ENCODE peak calls at places on chromosomes 6 and 20, in eight cellular contexts. V is CD4-positive, alpha-beta memory T cell; W is RWPE1; E is GM12878; G is germinal center; K is stimulated activated CD8-positive, alpha-beta memory T cell treated with anti-CD3 and anti-CD28 coated beads, Interleukin-2, amount 100 ng/mL, for 1 hour; A is H9; N is CD4-positive, alpha-beta T cell. Q is an unnamed sample.

GRCh38 chr6:6319947-6320811 is at the start of gene F13A1:
- DNase-seq in V (no peak), W (no peak), E (no peak), G (peak; percentile 60), K (no peak), A (peak; percentile 71), N (no peak), Q (peak; percentile 29)

GRCh38 chr20:41956316-41957050 is 338.3 kb upstream of the CHD6 start:
- DNase-seq in V (no peak), W (no peak), E (no peak), G (peak; percentile 11), K (no peak), A (peak; percentile 39), N (no peak), Q (no peak)

GRCh38 chr6:169254456-169255316 is 1.0 kb upstream of the THBS2 start:
- DNase-seq in V (no peak), W (no peak), E (no peak), G (no peak), K (no peak), A (no peak), N (no peak), Q (no peak)

GRCh38 chr6:148064406-148065134 is 278.1 kb upstream of the SASH1 start:
- DNase-seq in V (no peak), W (no peak), E (no peak), G (no peak), K (no peak), A (no peak), N (no peak), Q (no peak)

GRCh38 chr6:158008894-158009891 is 27.5 kb downstream of the SYNJ2 start:
- DNase-seq in V (peak; percentile 39), W (no peak), E (no peak), G (no peak), K (no peak), A (no peak), N (peak; percentile 16), Q (no peak)

GRCh38 chr20:4427936-4428581 is 293.6 kb upstream of the PRND start:
- DNase-seq in V (no peak), W (no peak), E (no peak), G (no peak), K (no peak), A (no peak), N (no peak), Q (no peak)

GRCh38 chr6:89356644-89357043 is 4.1 kb upstream of the UBE2J1 start:
- DNase-seq in V (no peak), W (no peak), E (no peak), G (peak; percentile 25), K (no peak), A (no peak), N (no peak), Q (peak; percentile 62)

GRCh38 chr6:100088009-100088408 is 94.0 kb upstream of the MCHR2 start:
- DNase-seq in V (no peak), W (peak; percentile 34), E (no peak), G (no peak), K (no peak), A (no peak), N (no peak), Q (no peak)

GRCh38 chr20:63942250-63943006 is 13.8 kb downstream of the UCKL1 start:
- DNase-seq in V (no peak), W (peak; percentile 79), E (no peak), G (no peak), K (no peak), A (peak; percentile 92), N (no peak), Q (peak; percentile 57)

GRCh38 chr6:38273325-38273724 is 366.4 kb downstream of the BTBD9 start:
- DNase-seq in V (no peak), W (no peak), E (no peak), G (no peak), K (no peak), A (no peak), N (no peak), Q (no peak)

GRCh38 chr6:69825904-69826303 is 29.1 kb upstream of the LMBRD1 start:
- DNase-seq in V (no peak), W (no peak), E (no peak), G (no peak), K (no peak), A (no peak), N (no peak), Q (no peak)

GRCh38 chr6:149217466-149217888 is 100.0 kb upstream of the TAB2 start:
- DNase-seq in V (no peak), W (no peak), E (no peak), G (no peak), K (no peak), A (no peak), N (no peak), Q (no peak)